ENCODE peak calls at places on chromosomes 13 and 19, in nine cellular contexts. One of them, this sample, is unnamed.

GRCh38 chr13:73162912-73163911 is 104.4 kb downstream of the KLF5 start:
- DNase-seq in WTC11: no peak
- DNase-seq in fibroblast of the aortic adventitia: no peak
- DNase-seq in lower lobe of right lung: no peak
- DNase-seq in AG09309: no peak
- DNase-seq in IMR-90: no peak
- DNase-seq in adipocyte: no peak
- DNase-seq in CD4-positive, alpha-beta memory T cell: no peak
- DNase-seq in CD8-positive, alpha-beta memory T cell: no peak
- DNase-seq in this sample: no peak

GRCh38 chr19:11173516-11174155 is 18.1 kb upstream of the SPC24 start:
- DNase-seq in WTC11: no peak
- DNase-seq in fibroblast of the aortic adventitia: no peak
- DNase-seq in lower lobe of right lung: no peak
- DNase-seq in AG09309: no peak
- DNase-seq in IMR-90: no peak
- DNase-seq in adipocyte: no peak
- DNase-seq in CD4-positive, alpha-beta memory T cell: no peak
- DNase-seq in CD8-positive, alpha-beta memory T cell: no peak
- DNase-seq in this sample: no peak

GRCh38 chr13:44212633-44213387 is 160.8 kb upstream of the SERP2 start:
- DNase-seq in WTC11: no peak
- DNase-seq in fibroblast of the aortic adventitia: peak
- DNase-seq in lower lobe of right lung: no peak
- DNase-seq in AG09309: peak
- DNase-seq in IMR-90: peak
- DNase-seq in adipocyte: peak
- DNase-seq in CD4-positive, alpha-beta memory T cell: no peak
- DNase-seq in CD8-positive, alpha-beta memory T cell: no peak
- DNase-seq in this sample: peak

GRCh38 chr19:49851456-49852259 is 699 bp downstream of the PTOV1 start:
- DNase-seq in WTC11: peak
- DNase-seq in fibroblast of the aortic adventitia: no peak
- DNase-seq in lower lobe of right lung: peak
- DNase-seq in AG09309: no peak
- DNase-seq in IMR-90: no peak
- DNase-seq in adipocyte: peak
- DNase-seq in CD4-positive, alpha-beta memory T cell: no peak
- DNase-seq in CD8-positive, alpha-beta memory T cell: no peak
- DNase-seq in this sample: no peak

GRCh38 chr13:113275387-113275786 is 21.7 kb upstream of the LAMP1 start:
- DNase-seq in WTC11: peak
- DNase-seq in fibroblast of the aortic adventitia: peak
- DNase-seq in lower lobe of right lung: no peak
- DNase-seq in AG09309: peak
- DNase-seq in IMR-90: peak
- DNase-seq in adipocyte: peak
- DNase-seq in CD4-positive, alpha-beta memory T cell: peak
- DNase-seq in CD8-positive, alpha-beta memory T cell: no peak
- DNase-seq in this sample: peak

GRCh38 chr19:19170053-19170945 is at the start of gene MEF2B:
- DNase-seq in WTC11: peak
- DNase-seq in fibroblast of the aortic adventitia: peak
- DNase-seq in lower lobe of right lung: peak
- DNase-seq in AG09309: no peak
- DNase-seq in IMR-90: peak
- DNase-seq in adipocyte: peak
- DNase-seq in CD4-positive, alpha-beta memory T cell: peak
- DNase-seq in CD8-positive, alpha-beta memory T cell: peak
- DNase-seq in this sample: peak

GRCh38 chr19:485583-486236 is 10.6 kb upstream of the MADCAM1 start:
- DNase-seq in WTC11: no peak
- DNase-seq in fibroblast of the aortic adventitia: peak
- DNase-seq in lower lobe of right lung: no peak
- DNase-seq in AG09309: no peak
- DNase-seq in IMR-90: no peak
- DNase-seq in adipocyte: peak
- DNase-seq in CD4-positive, alpha-beta memory T cell: no peak
- DNase-seq in CD8-positive, alpha-beta memory T cell: no peak
- DNase-seq in this sample: peak

GRCh38 chr19:35449347-35450043 is 1.4 kb downstream of the FFAR2 start:
- DNase-seq in WTC11: no peak
- DNase-seq in fibroblast of the aortic adventitia: no peak
- DNase-seq in lower lobe of right lung: no peak
- DNase-seq in AG09309: no peak
- DNase-seq in IMR-90: no peak
- DNase-seq in adipocyte: no peak
- DNase-seq in CD4-positive, alpha-beta memory T cell: no peak
- DNase-seq in CD8-positive, alpha-beta memory T cell: no peak
- DNase-seq in this sample: no peak

GRCh38 chr19:48393559-48394330 is at the start of gene GRIN2D:
- DNase-seq in WTC11: peak
- DNase-seq in fibroblast of the aortic adventitia: no peak
- DNase-seq in lower lobe of right lung: no peak
- DNase-seq in AG09309: no peak
- DNase-seq in IMR-90: peak
- DNase-seq in adipocyte: peak
- DNase-seq in CD4-positive, alpha-beta memory T cell: peak
- DNase-seq in CD8-positive, alpha-beta memory T cell: peak
- DNase-seq in this sample: peak

GRCh38 chr13:44140146-44140545 is 233.5 kb upstream of the SERP2 start:
- DNase-seq in WTC11: peak
- DNase-seq in fibroblast of the aortic adventitia: no peak
- DNase-seq in lower lobe of right lung: no peak
- DNase-seq in AG09309: no peak
- DNase-seq in IMR-90: no peak
- DNase-seq in adipocyte: no peak
- DNase-seq in CD4-positive, alpha-beta memory T cell: no peak
- DNase-seq in CD8-positive, alpha-beta memory T cell: no peak
- DNase-seq in this sample: no peak

GRCh38 chr13:30312859-30313258 is 5.5 kb upstream of the KATNAL1 start:
- DNase-seq in WTC11: no peak
- DNase-seq in fibroblast of the aortic adventitia: peak
- DNase-seq in lower lobe of right lung: no peak
- DNase-seq in AG09309: no peak
- DNase-seq in IMR-90: peak
- DNase-seq in adipocyte: peak
- DNase-seq in CD4-positive, alpha-beta memory T cell: no peak
- DNase-seq in CD8-positive, alpha-beta memory T cell: no peak
- DNase-seq in this sample: peak

GRCh38 chr13:74290324-74290773 is 156.1 kb upstream of the KLF12 start:
- DNase-seq in WTC11: peak
- DNase-seq in fibroblast of the aortic adventitia: peak
- DNase-seq in lower lobe of right lung: no peak
- DNase-seq in AG09309: peak
- DNase-seq in IMR-90: peak
- DNase-seq in adipocyte: peak
- DNase-seq in CD4-positive, alpha-beta memory T cell: peak
- DNase-seq in CD8-positive, alpha-beta memory T cell: peak
- DNase-seq in this sample: peak

GRCh38 chr19:6610934-6611370 is 20.0 kb upstream of the CD70 start:
- DNase-seq in WTC11: no peak
- DNase-seq in fibroblast of the aortic adventitia: peak
- DNase-seq in lower lobe of right lung: no peak
- DNase-seq in AG09309: peak
- DNase-seq in IMR-90: peak
- DNase-seq in adipocyte: peak
- DNase-seq in CD4-positive, alpha-beta memory T cell: no peak
- DNase-seq in CD8-positive, alpha-beta memory T cell: no peak
- DNase-seq in this sample: peak

GRCh38 chr13:20136781-20137703 is 23.8 kb downstream of the GJA3 start:
- DNase-seq in WTC11: peak
- DNase-seq in fibroblast of the aortic adventitia: no peak
- DNase-seq in lower lobe of right lung: no peak
- DNase-seq in AG09309: no peak
- DNase-seq in IMR-90: no peak
- DNase-seq in adipocyte: no peak
- DNase-seq in CD4-positive, alpha-beta memory T cell: peak
- DNase-seq in CD8-positive, alpha-beta memory T cell: no peak
- DNase-seq in this sample: no peak

This sample was measured in cardiac fibroblast.